ENCODE peak calls at places on chromosomes 3 and 15, in ten cellular contexts. W is kidney, A is MM.1S, O is stomach, T is GM12864, M is right lobe of liver, R is BJ, C is body of pancreas, P is ovary, B is esophagus squamous epithelium. E is an unnamed sample.
A peak's percentile ranks its signal among the peaks of the same experiment; 100 is the strongest.

GRCh38 chr15:74988007-74988800 is 7.2 kb upstream of the SCAMP5 start:
- DNase-seq in O (peak; percentile 49), M (no peak), B (no peak), P (no peak), C (peak; percentile 66), A (peak; percentile 73), T (no peak), R (no peak), W (no peak), E (peak; percentile 66)

GRCh38 chr3:158725348-158725966 is 6.8 kb downstream of the RARRES1 start:
- DNase-seq in P (peak; percentile 67), M (peak; percentile 69), C (peak; percentile 54), O (no peak), R (peak; percentile 97), T (no peak), A (no peak), W (peak; percentile 86), B (no peak), E (no peak)

GRCh38 chr3:36178018-36178417 is 202.3 kb upstream of the STAC start:
- DNase-seq in M (no peak), W (no peak), T (no peak), C (no peak), R (no peak), O (no peak), B (no peak), A (no peak), P (no peak), E (no peak)

GRCh38 chr3:180690061-180690460 is 10.8 kb upstream of the CCDC39 start:
- DNase-seq in T (no peak), W (no peak), M (no peak), P (no peak), C (no peak), R (no peak), O (no peak), B (no peak), A (no peak), E (no peak)

GRCh38 chr3:13462822-13463221 is 17.3 kb upstream of the HDAC11 start:
- DNase-seq in A (no peak), C (no peak), R (no peak), P (no peak), T (no peak), M (no peak), O (no peak), W (no peak), B (no peak), E (no peak)

GRCh38 chr15:46714959-46715358 is 1002.3 kb upstream of the SEMA6D start:
- DNase-seq in B (no peak), A (peak; percentile 90), M (no peak), C (no peak), P (no peak), O (no peak), W (no peak), T (no peak), R (no peak), E (no peak)

GRCh38 chr3:153372326-153372725 is 210.3 kb downstream of the RAP2B start:
- DNase-seq in M (no peak), R (no peak), W (no peak), A (no peak), T (no peak), B (no peak), P (no peak), C (no peak), O (no peak), E (no peak)

GRCh38 chr3:34396288-34396687 is 597.9 kb downstream of the PDCD6IP start:
- DNase-seq in P (no peak), T (no peak), R (no peak), O (no peak), W (no peak), A (no peak), C (no peak), M (peak; percentile 43), B (no peak), E (no peak)

GRCh38 chr3:17023006-17023664 is 138.4 kb downstream of the PLCL2 start:
- DNase-seq in O (no peak), C (no peak), W (no peak), B (no peak), P (no peak), R (no peak), M (no peak), A (no peak), T (peak; percentile 42), E (no peak)

GRCh38 chr3:42014949-42015533 is 53.1 kb upstream of the ULK4 start:
- DNase-seq in R (no peak), B (no peak), T (no peak), O (peak; percentile 37), P (peak; percentile 52), A (peak; percentile 46), C (peak; percentile 46), M (peak; percentile 80), W (peak; percentile 83), E (peak; percentile 46)

GRCh38 chr3:186520957-186521842 is 23.0 kb downstream of the CRYGS start:
- DNase-seq in C (no peak), P (no peak), A (no peak), W (no peak), B (no peak), R (no peak), M (no peak), O (no peak), T (no peak), E (no peak)

GRCh38 chr3:148178508-148178907 is 519.2 kb upstream of the AGTR1 start:
- DNase-seq in C (no peak), A (no peak), M (no peak), P (no peak), O (no peak), T (no peak), W (no peak), R (no peak), B (no peak), E (no peak)

GRCh38 chr3:145015243-145015642 is 1043.6 kb downstream of the DIPK2A start:
- DNase-seq in C (no peak), A (no peak), M (no peak), W (no peak), P (no peak), B (no peak), T (no peak), O (no peak), R (peak; percentile 16), E (no peak)

GRCh38 chr3:41808618-41809017 is 153.3 kb downstream of the ULK4 start:
- DNase-seq in W (no peak), P (no peak), T (no peak), A (no peak), M (no peak), R (no peak), O (peak; percentile 26), B (no peak), C (peak; percentile 3), E (no peak)

GRCh38 chr3:13378155-13378554 is 42.0 kb downstream of the NUP210 start:
- DNase-seq in M (no peak), W (no peak), R (no peak), T (no peak), A (no peak), B (no peak), P (no peak), O (no peak), C (no peak), E (no peak)

GRCh38 chr3:148697311-148698189 is at the start of gene AGTR1:
- DNase-seq in T (no peak), O (peak; percentile 28), P (peak; percentile 68), M (peak; percentile 90), W (peak; percentile 92), A (no peak), B (no peak), C (peak; percentile 51), R (no peak), E (peak; percentile 31)

GRCh38 chr3:117407317-117407716 is 697.7 kb downstream of the TUSC7 start:
- DNase-seq in O (no peak), C (no peak), W (no peak), M (no peak), P (no peak), T (no peak), A (peak; percentile 35), R (no peak), B (no peak), E (no peak)
- TF ChIP-seq CTCF in O (peak; percentile 29), C (no peak), W (no peak), M (no peak), P (no peak), T (peak; percentile 36), A (peak; percentile 48), R (peak; percentile 31), B (no peak), E (no peak)

DNA sequence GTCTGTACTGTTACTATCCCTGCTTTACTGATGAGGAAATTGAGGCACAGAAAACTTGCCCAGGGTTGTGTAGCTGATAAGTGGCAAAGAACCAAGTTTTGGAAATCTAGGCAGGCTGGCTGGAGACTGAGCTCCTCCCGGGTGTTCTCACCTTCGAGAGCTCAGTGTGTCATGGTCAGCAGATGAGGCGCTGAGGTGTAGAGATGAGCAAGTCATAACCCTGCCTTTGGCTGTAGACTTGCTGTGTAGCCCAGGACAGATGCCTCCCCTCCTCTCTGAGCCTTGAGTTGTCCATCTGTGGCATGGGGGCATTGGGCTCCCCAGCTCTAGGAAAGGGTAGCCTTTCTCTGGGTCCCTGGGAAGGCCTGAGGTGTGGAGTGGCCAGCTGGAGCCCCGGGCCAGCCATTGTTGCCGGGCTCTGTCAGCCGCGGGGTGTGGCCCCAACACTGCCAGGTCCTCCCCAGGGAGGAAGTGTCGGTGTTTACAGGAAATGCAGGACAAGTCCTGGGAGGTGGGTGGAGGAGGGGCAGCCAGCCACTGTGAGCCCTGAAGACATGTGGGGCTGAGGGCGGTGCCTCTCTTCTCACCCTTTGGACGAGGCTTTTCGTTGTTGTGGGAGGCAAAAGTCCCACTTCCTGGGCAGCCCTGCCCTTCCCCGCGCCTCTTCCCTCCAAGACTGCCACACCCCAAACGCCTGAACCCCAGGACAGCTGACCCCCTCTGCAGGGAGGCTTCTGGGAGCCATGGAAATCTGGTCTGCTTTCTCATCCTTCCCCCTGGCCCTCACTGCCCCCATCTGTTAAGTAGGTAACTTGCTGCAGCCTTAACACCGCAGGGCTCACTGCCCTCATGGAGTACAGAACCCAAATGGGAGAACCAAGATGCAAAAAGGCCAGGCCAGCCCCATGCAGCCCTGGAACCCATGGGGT is 29.1 kb downstream of the FGD5 start:
- DNase-seq in M (no peak), P (peak; percentile 36), R (no peak), O (peak; percentile 59), B (no peak), A (no peak), C (peak; percentile 29), T (no peak), W (peak; percentile 88), E (peak; percentile 84)
- H3K4me3 ChIP-seq in M (no peak overlapping the region), P (no peak overlapping the region), R (no peak overlapping the region), O (no peak overlapping the region), B (no peak overlapping the region), A (no peak overlapping the region), C (no peak overlapping the region), T (no peak overlapping the region), W (no peak overlapping the region), E (no peak overlapping the region)

DNA sequence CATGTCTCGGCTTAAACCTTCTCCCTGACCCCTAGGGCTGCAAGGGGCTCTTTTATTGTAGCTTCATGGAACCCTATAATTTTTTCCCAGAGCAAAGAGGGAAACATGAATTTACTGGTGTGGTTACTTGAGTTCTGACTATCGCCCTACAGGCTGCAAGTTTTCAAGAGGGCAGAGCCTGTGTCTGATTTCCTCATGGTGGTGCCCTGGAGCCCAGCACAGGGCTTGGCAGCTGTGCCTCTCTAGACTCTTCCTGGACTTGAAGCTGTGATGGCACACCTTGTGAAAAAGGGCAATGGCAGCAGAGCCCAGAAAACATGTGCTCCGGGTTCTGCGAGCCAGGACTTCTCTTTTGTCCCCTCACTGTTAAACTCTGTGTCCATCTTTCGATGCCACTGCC is 34.2 kb upstream of the TF start:
- DNase-seq in C (no peak), O (no peak), P (no peak), T (no peak), W (no peak), M (peak; percentile 63), A (no peak), B (no peak), R (no peak), E (no peak)
- TF ChIP-seq CTCF in C (no peak), O (no peak), P (no peak), T (no peak), W (no peak), M (peak; percentile 25), A (no peak), B (no peak), R (no peak), E (no peak)

GRCh38 chr3:142027295-142027694 is 122.0 kb downstream of the TFDP2 start:
- DNase-seq in O (no peak), M (no peak), W (no peak), A (no peak), B (no peak), T (no peak), C (no peak), P (no peak), R (no peak), E (no peak)
- H3K4me3 ChIP-seq in O (peak overlapping the region; percentile 53), M (no peak overlapping the region), W (peak overlapping the region; percentile 80), A (no peak overlapping the region), B (peak overlapping the region; percentile 47), T (peak overlapping the region; percentile 36), C (no peak overlapping the region), P (no peak overlapping the region), R (peak overlapping the region; percentile 48), E (no peak overlapping the region)

E was measured in mucosa of descending colon.